ENCODE peak calls at places on chromosomes 12 and 14, in four cellular contexts. One of them, this sample, is unnamed.
A peak's percentile ranks its signal among the peaks of the same experiment; 100 is the strongest.

GRCh38 chr14:77849711-77850110 is 49.8 kb downstream of the ADCK1 start:
- DNase-seq in cardiac muscle cell: no peak
- DNase-seq in IMR-90: peak; percentile 50
- DNase-seq in lower leg skin: no peak
- DNase-seq in this sample: no peak

GRCh38 chr12:112419269-112420133 is 754 bp downstream of the PTPN11 start:
- DNase-seq in cardiac muscle cell: peak; percentile 88
- DNase-seq in IMR-90: peak; percentile 82
- DNase-seq in lower leg skin: peak; percentile 94
- DNase-seq in this sample: peak; percentile 92

GRCh38 chr14:88104710-88105109 is 99.8 kb downstream of the GPR65 start:
- DNase-seq in cardiac muscle cell: no peak
- DNase-seq in IMR-90: no peak
- DNase-seq in lower leg skin: no peak
- DNase-seq in this sample: no peak

GRCh38 chr12:19462441-19462840 is 23.1 kb downstream of the AEBP2 start:
- DNase-seq in cardiac muscle cell: peak; percentile 49
- DNase-seq in IMR-90: no peak
- DNase-seq in lower leg skin: no peak
- DNase-seq in this sample: no peak

GRCh38 chr12:50542448-50542847 is 37.7 kb downstream of the DIP2B start:
- DNase-seq in cardiac muscle cell: no peak
- DNase-seq in IMR-90: peak; percentile 53
- DNase-seq in lower leg skin: no peak
- DNase-seq in this sample: peak; percentile 98

GRCh38 chr12:2300168-2300567 is 247.4 kb downstream of the CACNA1C start:
- DNase-seq in cardiac muscle cell: no peak
- DNase-seq in IMR-90: no peak
- DNase-seq in lower leg skin: peak; percentile 68
- DNase-seq in this sample: no peak

GRCh38 chr12:8088574-8088973 is 6.5 kb downstream of the NECAP1 start:
- DNase-seq in cardiac muscle cell: no peak
- DNase-seq in IMR-90: no peak
- DNase-seq in lower leg skin: no peak
- DNase-seq in this sample: no peak

GRCh38 chr12:17691369-17691768 is 398.6 kb downstream of the RERGL start:
- DNase-seq in cardiac muscle cell: no peak
- DNase-seq in IMR-90: no peak
- DNase-seq in lower leg skin: no peak
- DNase-seq in this sample: no peak

GRCh38 chr12:84054811-84055210 is 857.8 kb downstream of the SLC6A15 start:
- DNase-seq in cardiac muscle cell: no peak
- DNase-seq in IMR-90: no peak
- DNase-seq in lower leg skin: no peak
- DNase-seq in this sample: no peak

GRCh38 chr14:57749267-57749666 is 116.6 kb downstream of the SLC35F4 start:
- DNase-seq in cardiac muscle cell: peak; percentile 38
- DNase-seq in IMR-90: no peak
- DNase-seq in lower leg skin: no peak
- DNase-seq in this sample: peak; percentile 83

GRCh38 chr14:105149146-105149781 is 19.3 kb downstream of the JAG2 start:
- DNase-seq in cardiac muscle cell: no peak
- DNase-seq in IMR-90: no peak
- DNase-seq in lower leg skin: no peak
- DNase-seq in this sample: no peak

GRCh38 chr14:68502196-68502595 is 290.7 kb downstream of the ZFP36L1 start:
- DNase-seq in cardiac muscle cell: no peak
- DNase-seq in IMR-90: no peak
- DNase-seq in lower leg skin: no peak
- DNase-seq in this sample: no peak

GRCh38 chr12:16297521-16297920 is 20.0 kb upstream of the SLC15A5 start:
- DNase-seq in cardiac muscle cell: no peak
- DNase-seq in IMR-90: no peak
- DNase-seq in lower leg skin: no peak
- DNase-seq in this sample: peak; percentile 13

GRCh38 chr14:79924583-79924982 is 286.7 kb downstream of the DIO2 start:
- DNase-seq in cardiac muscle cell: no peak
- DNase-seq in IMR-90: no peak
- DNase-seq in lower leg skin: no peak
- DNase-seq in this sample: no peak

GRCh38 chr12:101939856-101940265 is 62.5 kb downstream of the DRAM1 start:
- DNase-seq in cardiac muscle cell: peak; percentile 93
- DNase-seq in IMR-90: peak; percentile 83
- DNase-seq in lower leg skin: no peak
- DNase-seq in this sample: peak; percentile 74
- TF ChIP-seq CTCF in cardiac muscle cell: peak; percentile 86
- TF ChIP-seq CTCF in IMR-90: peak; percentile 94
- TF ChIP-seq CTCF in lower leg skin: peak; percentile 15
- TF ChIP-seq CTCF in this sample: peak; percentile 74

GRCh38 chr12:104588048-104588942 is 131.5 kb downstream of the CHST11 start:
- DNase-seq in cardiac muscle cell: peak; percentile 27
- DNase-seq in IMR-90: peak; percentile 81
- DNase-seq in lower leg skin: no peak
- DNase-seq in this sample: peak; percentile 95

GRCh38 chr12:104590002-104590401 is 133.3 kb downstream of the CHST11 start:
- DNase-seq in cardiac muscle cell: no peak
- DNase-seq in IMR-90: no peak
- DNase-seq in lower leg skin: no peak
- DNase-seq in this sample: no peak

GRCh38 chr12:104591272-104591940 is 134.7 kb downstream of the CHST11 start:
- DNase-seq in cardiac muscle cell: no peak
- DNase-seq in IMR-90: no peak
- DNase-seq in lower leg skin: no peak
- DNase-seq in this sample: peak; percentile 40

GRCh38 chr12:104586325-104587048 is 129.7 kb downstream of the CHST11 start:
- DNase-seq in cardiac muscle cell: no peak
- DNase-seq in IMR-90: no peak
- DNase-seq in lower leg skin: no peak
- DNase-seq in this sample: peak; percentile 11

GRCh38 chr12:104589215-104589614 is 132.5 kb downstream of the CHST11 start:
- DNase-seq in cardiac muscle cell: no peak
- DNase-seq in IMR-90: no peak
- DNase-seq in lower leg skin: no peak
- DNase-seq in this sample: no peak
- H3K4me3 ChIP-seq in cardiac muscle cell: no peak overlapping the region
- H3K4me3 ChIP-seq in IMR-90: no peak overlapping the region
- H3K4me3 ChIP-seq in lower leg skin: no peak overlapping the region
- H3K4me3 ChIP-seq in this sample: no peak overlapping the region

GRCh38 chr12:124867389-124867930 is 3.8 kb upstream of the SCARB1 start:
- DNase-seq in cardiac muscle cell: peak; percentile 75
- DNase-seq in IMR-90: peak; percentile 81
- DNase-seq in lower leg skin: no peak
- DNase-seq in this sample: peak; percentile 74

GRCh38 chr12:124871297-124871696 is 7.6 kb upstream of the SCARB1 start:
- DNase-seq in cardiac muscle cell: no peak
- DNase-seq in IMR-90: no peak
- DNase-seq in lower leg skin: no peak
- DNase-seq in this sample: no peak

GRCh38 chr12:124870515-124870914 is 6.9 kb upstream of the SCARB1 start:
- DNase-seq in cardiac muscle cell: no peak
- DNase-seq in IMR-90: no peak
- DNase-seq in lower leg skin: no peak
- DNase-seq in this sample: no peak

GRCh38 chr12:124868252-124868965 is 4.7 kb upstream of the SCARB1 start:
- DNase-seq in cardiac muscle cell: no peak
- DNase-seq in IMR-90: no peak
- DNase-seq in lower leg skin: no peak
- DNase-seq in this sample: no peak

GRCh38 chr12:124869011-124869665 is 5.5 kb upstream of the SCARB1 start:
- DNase-seq in cardiac muscle cell: no peak
- DNase-seq in IMR-90: no peak
- DNase-seq in lower leg skin: no peak
- DNase-seq in this sample: peak; percentile 88
- TF ChIP-seq CTCF in cardiac muscle cell: no peak
- TF ChIP-seq CTCF in IMR-90: no peak
- TF ChIP-seq CTCF in lower leg skin: no peak
- TF ChIP-seq CTCF in this sample: no peak

DNA sequence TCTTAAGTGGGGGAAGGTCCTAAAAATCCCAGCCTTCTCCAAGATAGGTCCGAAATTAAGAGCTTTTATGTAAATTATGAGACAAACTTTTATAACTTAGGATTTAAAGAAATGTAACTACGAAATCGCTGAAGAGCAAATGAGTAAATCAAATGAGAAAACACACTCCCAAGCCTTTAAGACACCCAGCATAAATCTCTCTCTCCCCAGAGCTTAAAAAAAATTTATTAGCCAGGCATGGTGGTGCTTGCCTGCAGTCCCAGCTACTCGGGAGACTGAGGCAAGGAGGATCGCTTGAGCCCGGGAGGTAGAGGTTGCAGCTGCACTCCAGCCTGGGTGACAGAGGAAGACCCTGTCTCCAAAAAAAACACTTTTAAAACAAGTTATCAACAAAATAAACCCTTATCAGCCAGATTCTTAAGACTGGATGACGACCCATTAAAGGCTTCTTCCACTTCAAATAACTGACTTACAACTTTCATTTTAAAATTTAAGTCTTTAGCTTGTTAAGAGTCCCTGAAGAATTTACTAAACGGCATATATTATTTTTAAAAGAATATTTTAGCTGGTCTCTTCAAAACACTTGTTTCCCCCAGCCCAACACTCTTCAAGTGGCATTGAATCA is 3.2 kb downstream of the PTGES3 start:
- DNase-seq in cardiac muscle cell: no peak
- DNase-seq in IMR-90: no peak
- DNase-seq in lower leg skin: peak; percentile 28
- DNase-seq in this sample: no peak
- H3K4me3 ChIP-seq in cardiac muscle cell: no peak overlapping the region
- H3K4me3 ChIP-seq in IMR-90: peak overlapping the region; percentile 27
- H3K4me3 ChIP-seq in lower leg skin: no peak overlapping the region
- H3K4me3 ChIP-seq in this sample: peak overlapping the region; percentile 99